ENCODE peak calls at places on chromosomes 16 and 17, in seven cellular contexts. X, J, K, G, H, D and M are unnamed samples.
A peak's percentile ranks its signal among the peaks of the same experiment; 100 is the strongest.

GRCh38 chr17:31339906-31340661 is 18.7 kb upstream of the EVI2A start:
- DNase-seq in X (no peak), K (no peak), J (no peak), H (no peak), D (no peak), G (peak; percentile 49), M (no peak)

GRCh38 chr16:1057252-1057932 is 15.2 kb upstream of the SSTR5 start:
- DNase-seq in G (no peak), H (no peak), X (peak; percentile 63), K (peak; percentile 51), J (no peak), D (no peak), M (no peak)

GRCh38 chr16:22348296-22348695 is 26.1 kb downstream of the CDR2 start:
- DNase-seq in J (no peak), K (no peak), D (no peak), G (no peak), H (no peak), X (no peak), M (no peak)

GRCh38 chr17:8122923-8123694 is 797 bp downstream of the HES7 start:
- DNase-seq in J (no peak), K (peak; percentile 53), D (no peak), G (no peak), X (no peak), H (no peak), M (no peak)

GRCh38 chr17:8126306-8127066 is 2.6 kb upstream of the HES7 start:
- DNase-seq in H (no peak), X (no peak), K (peak; percentile 67), D (no peak), G (no peak), J (no peak), M (no peak)

GRCh38 chr17:1485311-1485747 is 7.2 kb downstream of the MYO1C start:
- DNase-seq in K (peak; percentile 61), G (no peak), X (peak; percentile 39), H (peak; percentile 80), D (no peak), J (no peak), M (no peak)

GRCh38 chr17:47997595-47997994 is 26.7 kb downstream of the CDK5RAP3 start:
- DNase-seq in D (no peak), H (no peak), K (no peak), G (no peak), X (no peak), J (no peak), M (no peak)

GRCh38 chr17:79838541-79839274 is 532 bp downstream of the CBX4 start:
- DNase-seq in H (no peak), K (peak; percentile 57), X (peak; percentile 55), D (peak; percentile 78), J (no peak), G (no peak), M (no peak)

GRCh38 chr16:11118479-11118878 is 137.5 kb downstream of the SOCS1 start:
- DNase-seq in H (no peak), J (no peak), K (no peak), D (no peak), G (no peak), X (no peak), M (no peak)

GRCh38 chr17:37276475-37276874 is 99.3 kb upstream of the C17orf78 start:
- DNase-seq in K (no peak), D (no peak), X (no peak), G (no peak), J (no peak), H (no peak), M (no peak)

GRCh38 chr16:22318690-22319358 is 21.6 kb downstream of the POLR3E start:
- DNase-seq in H (no peak), G (no peak), D (no peak), X (peak; percentile 43), K (peak; percentile 56), J (no peak), M (no peak)

GRCh38 chr17:17445925-17446665 is 30.7 kb upstream of the MED9 start:
- DNase-seq in D (no peak), J (no peak), H (peak; percentile 84), G (peak; percentile 74), K (peak; percentile 36), X (peak; percentile 83), M (peak; percentile 98)
- TF ChIP-seq CTCF in D (no peak), J (no peak), H (no peak), G (no peak), K (no peak), X (no peak), M (no peak)

GRCh38 chr17:75691371-75692290 is 24.5 kb downstream of the SAP30BP start:
- DNase-seq in H (no peak), D (no peak), J (no peak), K (no peak), G (no peak), X (no peak), M (no peak)
- TF ChIP-seq CTCF in H (no peak), D (no peak), J (no peak), K (no peak), G (no peak), X (no peak), M (no peak)

GRCh38 chr17:16853661-16854320 is 118.1 kb downstream of the TNFRSF13B start:
- DNase-seq in X (no peak), K (no peak), D (no peak), G (no peak), J (no peak), H (peak; percentile 46), M (no peak)
- TF ChIP-seq CTCF in X (no peak), K (no peak), D (no peak), G (no peak), J (no peak), H (no peak), M (no peak)

GRCh38 chr17:81154961-81155360 is 10.3 kb upstream of the PVALEF start:
- DNase-seq in H (no peak), G (no peak), D (no peak), X (no peak), J (no peak), K (no peak), M (no peak)
- TF ChIP-seq CTCF in H (no peak), G (no peak), D (no peak), X (no peak), J (no peak), K (no peak), M (no peak)

GRCh38 chr17:18182978-18183333 is 672 bp upstream of the ALKBH5 start:
- DNase-seq in G (peak; percentile 37), K (peak; percentile 87), X (peak; percentile 78), D (peak; percentile 94), J (peak; percentile 58), H (peak; percentile 93), M (no peak)

GRCh38 chr17:18185391-18185790 is 1.8 kb downstream of the ALKBH5 start:
- DNase-seq in K (no peak), H (no peak), G (no peak), D (no peak), J (no peak), X (no peak), M (no peak)

GRCh38 chr17:18184143-18185007 is 747 bp downstream of the ALKBH5 start:
- DNase-seq in D (peak; percentile 82), X (peak; percentile 56), J (peak; percentile 19), H (peak; percentile 80), G (no peak), K (peak; percentile 56), M (no peak)

GRCh38 chr17:18182190-18182977 is 1.2 kb upstream of the ALKBH5 start:
- DNase-seq in D (peak; percentile 72), J (peak; percentile 13), H (no peak), G (no peak), X (peak; percentile 94), K (peak; percentile 64), M (no peak)

DNA sequence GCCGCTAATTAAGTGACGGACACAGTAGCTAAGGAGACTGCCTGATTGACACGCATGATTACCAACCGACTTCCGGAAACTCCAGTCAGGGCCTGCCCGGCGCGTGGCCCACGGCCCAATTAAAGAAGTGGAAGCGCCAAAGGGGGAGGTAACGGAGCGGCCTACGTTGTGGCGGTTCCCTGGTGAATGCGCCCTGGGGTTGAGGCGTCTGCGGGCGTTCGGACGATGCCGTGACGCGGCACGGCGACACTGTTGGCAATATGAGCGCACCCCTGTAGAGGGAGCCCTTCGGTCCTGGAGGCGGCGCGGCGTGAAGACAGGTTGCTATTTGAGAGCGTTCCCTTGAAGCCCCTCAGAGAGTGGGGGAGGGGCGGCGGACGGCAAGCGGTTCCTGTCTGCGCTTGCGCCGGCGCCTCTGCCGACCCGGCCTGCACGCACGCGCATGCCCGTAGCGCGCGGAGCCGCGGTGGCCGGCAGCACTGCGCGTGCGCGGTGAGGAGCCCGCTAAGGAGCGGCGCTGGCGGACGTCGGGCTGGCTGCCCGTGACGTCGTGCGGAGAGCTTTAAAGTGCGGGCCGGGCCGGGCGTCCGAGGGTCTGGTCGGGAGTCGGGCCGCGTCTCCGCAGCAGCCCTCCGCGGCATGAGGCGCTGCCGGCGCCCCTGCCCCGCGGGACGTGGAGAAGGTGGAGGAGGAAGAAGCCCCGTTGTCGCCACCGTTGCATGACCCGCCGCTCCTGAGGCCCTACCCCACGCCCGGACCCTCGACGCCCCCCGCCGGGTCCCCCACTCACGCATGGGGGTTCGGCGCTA is at the start of gene ALKBH5:
- DNase-seq in J (peak; percentile 91), H (peak; percentile 99), K (peak; percentile 99), D (peak; percentile 99), G (peak; percentile 99), X (peak; percentile 98), M (peak; percentile 98)
- TF ChIP-seq CTCF in J (peak; percentile 10), H (peak; percentile 45), K (peak; percentile 34), D (no peak), G (peak; percentile 50), X (no peak), M (no peak)

GRCh38 chr17:81813371-81813684 is 9.4 kb downstream of the GCGR start:
- DNase-seq in J (no peak), X (no peak), H (no peak), K (no peak), D (no peak), G (no peak), M (no peak)

GRCh38 chr17:81812571-81813370 is 8.8 kb downstream of the GCGR start:
- DNase-seq in K (no peak), H (no peak), G (no peak), X (no peak), J (no peak), D (no peak), M (no peak)

GRCh38 chr17:81813861-81814683 is 10.1 kb downstream of the GCGR start:
- DNase-seq in H (no peak), X (no peak), G (no peak), J (no peak), D (no peak), K (no peak), M (no peak)

GRCh38 chr17:81815646-81815985 is 11.7 kb downstream of the GCGR start:
- DNase-seq in D (no peak), H (no peak), X (no peak), G (no peak), J (no peak), K (peak; percentile 81), M (no peak)

DNA sequence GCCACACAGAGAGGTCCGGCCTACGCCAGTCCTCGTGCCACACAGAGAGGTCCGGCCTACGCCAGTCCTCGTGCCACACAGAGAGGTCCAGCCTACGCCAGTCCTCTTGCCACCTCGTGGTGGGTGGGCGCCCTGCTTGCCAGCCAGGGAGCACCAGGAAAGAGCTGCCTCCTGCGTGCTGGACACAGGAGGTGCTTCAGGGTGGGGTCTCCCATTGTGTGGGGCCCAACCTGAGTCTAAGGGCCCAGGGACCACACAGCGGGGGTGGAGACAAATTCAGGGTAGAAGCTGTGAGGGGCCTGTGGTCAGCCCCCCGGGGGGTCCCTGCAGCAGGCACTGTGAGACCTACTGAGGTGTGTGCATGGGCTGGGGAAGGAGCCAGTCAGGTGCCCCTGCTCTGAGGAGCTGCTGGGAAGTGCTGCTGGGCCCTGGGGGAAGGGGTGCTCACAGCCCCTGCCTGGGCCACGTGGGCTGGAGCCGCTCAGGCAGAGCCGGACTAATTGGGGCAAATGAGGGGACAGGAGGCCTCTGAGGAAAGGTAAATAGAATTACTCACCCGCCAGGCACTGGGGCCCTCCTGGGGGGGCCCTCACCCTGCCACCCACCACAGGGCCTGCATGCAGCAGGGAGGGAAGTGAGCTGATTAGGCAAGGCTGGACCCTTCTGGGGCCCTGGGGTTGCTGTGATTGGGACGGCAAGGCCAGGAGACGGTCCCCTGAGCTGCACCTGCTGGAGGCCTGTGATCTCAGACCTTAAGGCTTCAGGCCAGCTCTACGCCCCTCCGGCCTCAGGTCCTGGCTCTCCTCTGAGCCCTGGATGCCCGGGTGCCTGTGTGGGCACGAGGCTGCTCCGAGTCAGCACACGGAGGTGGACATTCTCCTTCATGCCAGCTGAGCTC is 11.0 kb downstream of the GCGR start:
- DNase-seq in X (no peak), K (no peak), D (no peak), G (no peak), J (no peak), H (no peak), M (no peak)
- TF ChIP-seq CTCF in X (no peak), K (no peak), D (no peak), G (no peak), J (no peak), H (no peak), M (no peak)